ENCODE peak calls at places on chromosome 16, in six cellular contexts. M is esophagus squamous epithelium, U is HFF-Myc, Q is GM06990, F is ELR, I is NCI-H524. J is an unnamed sample.

GRCh38 chr16:85029413-85029794 is 1.8 kb downstream of the KIAA0513 start:
- DNase-seq in M (no peak), U (no peak), Q (no peak), F (peak), I (no peak), J (no peak)

GRCh38 chr16:6016530-6017184 is 919.1 kb upstream of the EEF2KMT start:
- DNase-seq in M (no peak), U (no peak), Q (no peak), F (peak), I (no peak), J (peak)

GRCh38 chr16:69108069-69108904 is 2.8 kb downstream of the HAS3 start:
- DNase-seq in M (no peak), U (no peak), Q (no peak), F (no peak), I (no peak), J (no peak)

GRCh38 chr16:29192329-29193247 is 207.7 kb downstream of the LAT start:
- DNase-seq in M (no peak), U (no peak), Q (no peak), F (no peak), I (no peak), J (no peak)

GRCh38 chr16:80824623-80825364 is 20.4 kb upstream of the CDYL2 start:
- DNase-seq in M (no peak), U (peak), Q (no peak), F (peak), I (peak), J (peak)

GRCh38 chr16:88478115-88478514 is 25.0 kb downstream of the ZFPM1 start:
- DNase-seq in M (no peak), U (no peak), Q (no peak), F (no peak), I (no peak), J (no peak)

GRCh38 chr16:4381072-4381934 is 9.7 kb downstream of the VASN start:
- DNase-seq in M (no peak), U (no peak), Q (no peak), F (no peak), I (no peak), J (no peak)

GRCh38 chr16:47320546-47321315 is 140.1 kb downstream of the ITFG1 start:
- DNase-seq in M (no peak), U (peak), Q (no peak), F (peak), I (no peak), J (no peak)

GRCh38 chr16:54080524-54081008 is 206.0 kb downstream of the IRX3 start:
- DNase-seq in M (no peak), U (no peak), Q (no peak), F (peak), I (no peak), J (peak)

GRCh38 chr16:22098538-22099255 is 6.4 kb downstream of the VWA3A start:
- DNase-seq in M (no peak), U (peak), Q (no peak), F (peak), I (peak), J (peak)

GRCh38 chr16:19559242-19559910 is 3.9 kb downstream of the VPS35L start:
- DNase-seq in M (no peak), U (peak), Q (no peak), F (peak), I (no peak), J (peak)

GRCh38 chr16:12323007-12323699 is 346.6 kb downstream of the SNX29 start:
- DNase-seq in M (no peak), U (no peak), Q (peak), F (peak), I (no peak), J (no peak)

GRCh38 chr16:11824362-11824761 is 27.0 kb downstream of the RSL1D1 start:
- DNase-seq in M (no peak), U (no peak), Q (no peak), F (no peak), I (no peak), J (no peak)

GRCh38 chr16:6573577-6573976 is 759.1 kb upstream of the RBFOX1 start:
- DNase-seq in M (no peak), U (no peak), Q (no peak), F (no peak), I (no peak), J (no peak)

GRCh38 chr16:12358898-12359297 is 382.4 kb downstream of the SNX29 start:
- DNase-seq in M (no peak), U (no peak), Q (no peak), F (no peak), I (no peak), J (no peak)

GRCh38 chr16:85083051-85083639 is 29.1 kb downstream of the CIBAR2 start:
- DNase-seq in M (no peak), U (no peak), Q (peak), F (no peak), I (no peak), J (no peak)

GRCh38 chr16:67284699-67285646 is 5.6 kb downstream of the PLEKHG4 start:
- DNase-seq in M (no peak), U (no peak), Q (no peak), F (peak), I (no peak), J (no peak)

GRCh38 chr16:11361751-11362742 is 16.8 kb downstream of the RMI2 start:
- DNase-seq in M (no peak), U (no peak), Q (peak), F (peak), I (no peak), J (no peak)

GRCh38 chr16:10322723-10323527 is 62.9 kb upstream of the ATF7IP2 start:
- DNase-seq in M (no peak), U (no peak), Q (no peak), F (no peak), I (no peak), J (no peak)